ENCODE peak calls at places on chromosomes 12 and 14, in eight cellular contexts. Q is H9; D is activated CD8-positive, alpha-beta T cell treated with anti-CD3 and anti-CD28 coated beads for 36 hours; G is cardiac fibroblast; S is Calu3; X is neural crest cell; V is colonic mucosa; O is mesothelial cell of epicardium. U is an unnamed sample.

GRCh38 chr14:63650336-63650952 is 8.8 kb upstream of the WDR89 start:
- DNase-seq in D (peak), O (no peak), S (no peak), X (no peak), G (no peak), Q (no peak), V (no peak), U (no peak)

GRCh38 chr14:60250318-60251035 is 1.5 kb downstream of the PPM1A start:
- DNase-seq in S (peak), V (peak), Q (no peak), G (no peak), O (no peak), X (no peak), D (no peak), U (no peak)

GRCh38 chr12:106601031-106601430 is 18.2 kb downstream of the RFX4 start:
- DNase-seq in O (no peak), D (no peak), V (no peak), S (peak), X (peak), Q (peak), G (no peak), U (no peak)

GRCh38 chr12:115163710-115164109 is 479.7 kb upstream of the TBX3 start:
- DNase-seq in S (no peak), V (no peak), G (no peak), X (no peak), O (no peak), Q (no peak), D (no peak), U (no peak)

GRCh38 chr12:47590771-47591368 is 115.0 kb downstream of the RPAP3 start:
- DNase-seq in Q (no peak), O (no peak), S (no peak), G (no peak), D (no peak), V (no peak), X (no peak), U (no peak)

GRCh38 chr14:70616646-70617045 is 16.2 kb upstream of the MED6 start:
- DNase-seq in O (no peak), X (no peak), D (no peak), Q (no peak), V (no peak), G (peak), S (no peak), U (no peak)

GRCh38 chr12:113889806-113890581 is 76.1 kb downstream of the RBM19 start:
- DNase-seq in D (no peak), Q (no peak), V (no peak), S (no peak), O (no peak), G (no peak), X (no peak), U (peak)

GRCh38 chr12:75944097-75944904 is 87.3 kb downstream of the PHLDA1 start:
- DNase-seq in X (no peak), D (peak), V (no peak), Q (peak), S (peak), G (peak), O (no peak), U (no peak)

GRCh38 chr12:65313704-65314317 is 35.3 kb downstream of the MSRB3 start:
- DNase-seq in S (no peak), D (no peak), X (no peak), Q (no peak), G (peak), V (no peak), O (no peak), U (no peak)

GRCh38 chr14:88618476-88618875 is 55.6 kb downstream of the ZC3H14 start:
- DNase-seq in G (no peak), Q (no peak), O (no peak), D (no peak), X (no peak), V (no peak), S (no peak), U (no peak)

GRCh38 chr14:96189288-96189711 is 15.3 kb upstream of the BDKRB2 start:
- DNase-seq in D (no peak), G (peak), X (no peak), Q (no peak), V (no peak), S (no peak), O (no peak), U (no peak)

GRCh38 chr14:69260979-69261605 is 1.1 kb downstream of the GALNT16 start:
- DNase-seq in V (peak), Q (peak), S (peak), G (no peak), O (no peak), D (peak), X (peak), U (no peak)

GRCh38 chr14:65623759-65624158 is 211.2 kb downstream of the FUT8 start:
- DNase-seq in D (no peak), V (no peak), O (no peak), Q (no peak), S (no peak), G (no peak), X (no peak), U (no peak)

GRCh38 chr12:75986001-75986739 is 45.4 kb downstream of the PHLDA1 start:
- DNase-seq in G (no peak), X (no peak), Q (no peak), V (peak), O (no peak), S (peak), D (no peak), U (no peak)

GRCh38 chr14:59262717-59263469 is 74.4 kb downstream of the DAAM1 start:
- DNase-seq in D (no peak), V (peak), X (peak), Q (no peak), S (no peak), O (no peak), G (no peak), U (no peak)

GRCh38 chr14:105987563-105987962 is 461.2 kb downstream of the TMEM121 start:
- DNase-seq in G (no peak), V (no peak), D (no peak), X (no peak), S (no peak), O (no peak), Q (no peak), U (no peak)

GRCh38 chr14:77738559-77739250 is 22.3 kb downstream of the SNW1 start:
- DNase-seq in O (no peak), D (peak), G (peak), Q (no peak), X (no peak), S (no peak), V (no peak), U (no peak)

GRCh38 chr14:59020382-59020781 is 168.1 kb upstream of the DAAM1 start:
- DNase-seq in O (no peak), Q (no peak), V (no peak), D (peak), S (peak), G (peak), X (no peak), U (no peak)

GRCh38 chr12:47882796-47883546 is 21.8 kb downstream of the VDR start:
- DNase-seq in S (peak), Q (no peak), G (no peak), O (no peak), X (no peak), D (peak), V (peak), U (no peak)

GRCh38 chr12:5043589-5044419 is at the start of gene KCNA5:
- DNase-seq in D (no peak), S (no peak), V (no peak), O (peak), G (no peak), Q (peak), X (peak), U (no peak)

GRCh38 chr12:67705394-67706370 is 57.1 kb downstream of the DYRK2 start:
- DNase-seq in Q (no peak), D (no peak), S (no peak), V (no peak), G (peak), X (no peak), O (no peak), U (no peak)

GRCh38 chr14:70881549-70882174 is 25.6 kb upstream of the PCNX1 start:
- DNase-seq in Q (no peak), G (no peak), S (no peak), D (no peak), X (no peak), O (no peak), V (no peak), U (no peak)

GRCh38 chr12:95942532-95943230 is at the start of gene CCDC38:
- DNase-seq in X (peak), S (peak), D (peak), O (no peak), Q (peak), G (peak), V (peak), U (no peak)

GRCh38 chr12:95942106-95942531 is 295 bp downstream of the CCDC38 start:
- DNase-seq in X (no peak), O (no peak), V (no peak), D (peak), G (no peak), S (no peak), Q (no peak), U (no peak)

GRCh38 chr12:95944108-95944704 is 1.1 kb downstream of the AMDHD1 start:
- DNase-seq in V (no peak), S (no peak), X (no peak), O (no peak), G (no peak), Q (no peak), D (no peak), U (no peak)

GRCh38 chr12:95940514-95940913 is 1.9 kb downstream of the CCDC38 start:
- DNase-seq in D (no peak), S (no peak), Q (no peak), G (no peak), X (no peak), O (no peak), V (no peak), U (no peak)

DNA sequence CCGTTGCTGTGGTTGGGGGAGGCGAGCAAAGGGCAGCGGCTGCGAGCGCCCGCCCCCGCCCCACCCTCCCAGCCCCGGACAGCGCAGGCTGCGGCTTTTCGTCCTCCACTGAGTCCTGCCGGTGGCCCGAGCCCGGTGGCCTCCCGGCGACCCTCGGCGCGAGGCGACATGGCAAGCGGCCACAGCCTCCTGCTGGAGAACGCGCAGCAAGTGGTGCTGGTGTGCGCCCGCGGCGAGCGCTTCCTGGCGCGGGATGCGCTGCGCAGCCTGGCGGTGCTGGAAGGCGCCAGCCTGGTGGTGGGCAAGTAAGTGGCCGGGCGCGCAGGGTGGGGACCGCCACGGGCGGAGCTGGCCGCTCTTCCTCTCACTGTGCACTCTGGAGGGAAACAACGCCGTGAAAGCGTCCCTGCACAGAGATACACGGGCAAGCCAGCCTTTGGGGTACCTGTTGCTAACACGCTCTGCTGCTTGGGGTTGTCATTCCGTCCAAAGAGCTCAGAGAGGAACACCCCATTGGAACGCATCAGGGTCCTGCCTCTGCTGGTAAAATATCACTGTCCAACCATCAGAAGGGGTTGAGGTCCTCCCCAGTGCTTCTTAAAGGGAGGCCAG is at the start of gene AMDHD1:
- DNase-seq in G (peak), Q (peak), X (peak), S (peak), O (peak), V (peak), D (peak), U (no peak)
- TF ChIP-seq CTCF in G (no peak), Q (peak), X (peak), S (no peak), O (no peak), V (no peak), D (peak), U (peak)

GRCh38 chr12:125738211-125738610 is 673.0 kb downstream of the AACS start:
- DNase-seq in V (no peak), O (no peak), S (no peak), D (no peak), Q (no peak), X (no peak), G (no peak), U (no peak)

DNA sequence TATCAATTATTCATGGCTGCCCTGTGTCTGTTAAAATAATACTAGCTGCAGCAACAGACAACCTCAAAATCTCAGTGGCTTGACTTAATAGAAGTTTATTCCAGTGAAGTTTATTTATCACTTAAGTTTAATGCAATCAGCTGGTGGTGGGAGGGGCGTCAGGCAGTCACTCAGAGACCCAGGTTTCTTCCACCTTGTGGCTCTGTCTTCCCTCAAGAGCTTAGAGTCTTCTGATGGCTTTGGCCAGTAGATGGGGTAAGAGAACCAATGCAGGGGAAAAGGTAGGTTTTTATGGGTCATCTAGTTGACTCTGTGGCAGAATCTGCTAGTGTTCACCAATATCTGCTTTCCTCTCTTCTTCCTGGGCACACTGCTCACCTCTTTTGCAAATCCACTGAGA is 668.9 kb downstream of the AACS start:
- DNase-seq in X (no peak), O (no peak), S (no peak), D (no peak), Q (no peak), V (no peak), G (peak), U (no peak)
- TF ChIP-seq CTCF in X (no peak), O (no peak), S (no peak), D (no peak), Q (peak), V (no peak), G (no peak), U (no peak)

GRCh38 chr12:99059824-99060526 is 414.9 kb downstream of the APAF1 start:
- DNase-seq in Q (no peak), D (no peak), S (no peak), G (no peak), V (no peak), X (peak), O (peak), U (no peak)
- TF ChIP-seq CTCF in Q (no peak), D (no peak), S (no peak), G (no peak), V (no peak), X (no peak), O (no peak), U (no peak)

GRCh38 chr12:98772818-98773217 is 127.7 kb downstream of the APAF1 start:
- DNase-seq in O (no peak), Q (no peak), S (no peak), G (no peak), D (no peak), V (no peak), X (no peak), U (no peak)

GRCh38 chr12:98770230-98770629 is 125.1 kb downstream of the APAF1 start:
- DNase-seq in O (no peak), X (no peak), D (no peak), V (no peak), G (no peak), Q (no peak), S (no peak), U (no peak)

GRCh38 chr12:98767248-98767647 is 122.2 kb downstream of the APAF1 start:
- DNase-seq in O (no peak), Q (no peak), S (no peak), D (no peak), G (no peak), V (no peak), X (no peak), U (no peak)

DNA sequence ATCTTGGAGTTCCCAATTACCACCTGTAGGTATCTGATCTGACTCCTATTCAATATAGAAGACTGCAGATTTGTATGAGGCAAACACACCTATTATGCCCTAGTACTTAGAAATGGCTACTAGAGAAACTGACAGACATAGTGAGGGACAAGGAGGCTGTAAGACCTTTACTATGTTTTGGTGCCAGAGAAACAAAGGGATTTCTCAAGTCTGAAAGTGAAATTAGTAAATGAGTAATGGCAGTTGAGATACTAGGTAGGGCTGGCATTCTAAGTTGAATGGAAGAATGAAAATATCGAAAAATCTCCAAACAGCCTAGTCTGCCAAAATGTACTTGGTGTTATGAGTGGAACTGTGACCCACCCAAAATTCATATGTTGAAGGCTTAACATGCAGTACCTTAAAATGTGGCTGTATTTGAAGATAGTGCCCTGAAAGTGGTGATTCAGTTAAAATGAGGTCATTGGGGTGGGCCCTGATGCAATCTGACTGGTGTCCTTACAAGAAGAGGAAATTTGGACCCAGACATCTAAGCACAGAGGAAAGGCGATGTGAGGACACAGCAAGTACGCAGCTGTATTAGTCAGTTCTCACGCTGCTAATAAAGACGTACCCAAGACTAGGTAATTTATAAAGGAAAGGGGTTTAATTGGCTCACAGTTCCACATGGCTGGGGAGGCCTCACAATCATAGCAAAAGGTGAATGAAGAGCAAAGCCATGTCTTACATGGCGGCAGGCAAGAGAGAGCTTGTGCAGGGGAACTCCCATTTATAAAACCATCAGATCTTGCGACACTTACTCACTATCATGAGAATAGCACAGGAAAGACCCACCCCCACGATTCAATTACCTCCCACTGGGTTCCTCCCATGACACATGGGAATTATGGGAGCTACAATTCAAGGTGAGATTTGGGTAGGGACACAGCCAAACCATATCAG is 127.0 kb downstream of the APAF1 start:
- DNase-seq in S (no peak), Q (no peak), D (no peak), O (no peak), V (no peak), X (no peak), G (no peak), U (no peak)
- TF ChIP-seq CTCF in S (no peak), Q (no peak), D (no peak), O (no peak), V (no peak), X (no peak), G (no peak), U (no peak)

GRCh38 chr14:74531467-74531866 is 37.9 kb downstream of the ISCA2 start:
- DNase-seq in S (peak), V (peak), D (peak), O (no peak), X (no peak), G (peak), Q (peak), U (no peak)
- TF ChIP-seq CTCF in S (no peak), V (no peak), D (no peak), O (no peak), X (no peak), G (no peak), Q (peak), U (peak)

DNA sequence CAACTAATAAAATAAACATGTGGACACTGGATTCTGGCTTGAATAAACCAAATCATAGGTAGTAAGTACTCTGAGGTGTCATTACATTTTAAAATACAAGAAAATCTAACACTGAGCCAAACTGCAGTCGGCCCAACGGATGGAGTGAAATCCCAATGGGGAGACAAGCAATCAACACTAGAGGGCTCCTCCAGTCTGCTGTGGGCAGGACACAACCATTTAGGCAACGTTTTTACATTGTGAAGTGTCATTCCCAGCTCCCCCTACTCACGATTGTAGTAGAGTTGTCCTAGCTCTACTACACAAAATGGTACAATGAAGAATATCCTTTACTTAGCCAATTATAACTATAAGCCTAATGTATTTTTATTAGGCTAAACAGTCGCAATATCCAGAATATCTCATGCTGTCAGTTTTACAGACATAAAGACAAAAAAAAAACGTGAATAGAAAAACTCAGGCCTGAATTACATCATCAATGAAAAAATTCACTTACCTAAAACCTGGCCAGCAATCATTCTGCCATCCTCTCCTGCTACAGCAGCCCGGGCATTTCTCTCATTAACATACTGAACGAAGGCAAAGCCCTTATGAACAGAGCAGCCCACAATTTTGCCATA is 35.7 kb downstream of the HNRNPC start:
- DNase-seq in G (peak), Q (no peak), S (no peak), O (no peak), V (no peak), X (no peak), D (no peak), U (no peak)
- TF ChIP-seq CTCF in G (peak), Q (peak), S (no peak), O (no peak), V (no peak), X (peak), D (peak), U (peak)

DNA sequence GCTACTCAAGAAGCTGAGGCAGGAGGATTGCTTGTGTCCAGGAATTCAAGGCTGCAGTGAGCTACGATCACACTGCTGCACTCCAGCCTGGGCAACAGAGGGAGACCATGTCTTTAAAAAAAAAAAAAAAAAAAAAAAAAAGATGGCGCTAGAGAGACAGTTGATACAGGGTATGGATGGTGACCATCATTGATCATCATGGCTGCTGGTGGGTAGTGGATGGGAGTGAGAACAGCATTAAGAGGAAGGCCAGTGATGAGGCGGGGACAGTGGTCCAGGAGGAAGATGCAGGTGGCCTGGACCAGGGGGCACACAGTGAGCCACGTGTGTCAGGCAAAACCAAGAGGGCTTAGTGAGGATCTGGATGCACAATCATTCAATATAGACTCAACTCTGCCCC is 26.8 kb upstream of the MAP1LC3B2 start:
- DNase-seq in D (no peak), G (no peak), Q (no peak), X (no peak), S (no peak), O (no peak), V (no peak), U (no peak)
- TF ChIP-seq CTCF in D (no peak), G (no peak), Q (no peak), X (no peak), S (no peak), O (no peak), V (no peak), U (no peak)

GRCh38 chr12:69896653-69897381 is 71.8 kb downstream of the MYRFL start:
- DNase-seq in G (no peak), O (no peak), S (no peak), X (no peak), D (no peak), Q (peak), V (no peak), U (no peak)
- TF ChIP-seq CTCF in G (no peak), O (no peak), S (no peak), X (no peak), D (no peak), Q (no peak), V (no peak), U (no peak)